ENCODE peak calls at places on chromosomes 4 and X, in five cellular contexts. H, V, C, U and W are unnamed samples.

GRCh38 chr4:91963489-91963888 is 340.3 kb upstream of the GRID2 start:
- DNase-seq in U (no peak), C (peak), V (no peak), H (peak), W (no peak)

GRCh38 chrX:72128183-72128834 is 3.4 kb downstream of the RTL5 start:
- DNase-seq in U (no peak), V (no peak), C (no peak), H (no peak), W (no peak)

GRCh38 chr4:94802091-94802490 is 44.3 kb downstream of the BMPR1B start:
- DNase-seq in C (no peak), U (no peak), H (no peak), V (no peak), W (no peak)

GRCh38 chr4:1250527-1250812 is 1.5 kb upstream of the CTBP1 start:
- DNase-seq in C (no peak), H (no peak), V (no peak), U (no peak), W (no peak)

GRCh38 chr4:80180743-80181142 is 16.6 kb upstream of the PRDM8 start:
- DNase-seq in U (no peak), V (no peak), H (no peak), C (peak), W (no peak)

GRCh38 chr4:134382478-134383227 is 181.1 kb upstream of the PABPC4L start:
- DNase-seq in C (no peak), V (no peak), U (no peak), H (no peak), W (no peak)

GRCh38 chr4:109611045-109611616 is 51.1 kb downstream of the MCUB start:
- DNase-seq in C (peak), V (no peak), U (no peak), H (peak), W (peak)

GRCh38 chr4:655735-656151 is 18.3 kb downstream of the ATP5ME start:
- DNase-seq in H (no peak), C (no peak), V (no peak), U (no peak), W (no peak)

GRCh38 chr4:153594208-153594607 is 89.9 kb upstream of the TLR2 start:
- DNase-seq in H (peak), U (no peak), C (peak), V (no peak), W (peak)

GRCh38 chr4:87811977-87812376 is 12.6 kb downstream of the IBSP start:
- DNase-seq in V (no peak), C (peak), H (no peak), U (no peak), W (no peak)

GRCh38 chr4:168631241-168632151 is 134.6 kb downstream of the PALLD start:
- DNase-seq in U (peak), H (peak), C (peak), V (peak), W (peak)
- H3K23ac ChIP-seq in U (no peak), H (no peak), C (peak), V (no peak), W (no peak)

DNA sequence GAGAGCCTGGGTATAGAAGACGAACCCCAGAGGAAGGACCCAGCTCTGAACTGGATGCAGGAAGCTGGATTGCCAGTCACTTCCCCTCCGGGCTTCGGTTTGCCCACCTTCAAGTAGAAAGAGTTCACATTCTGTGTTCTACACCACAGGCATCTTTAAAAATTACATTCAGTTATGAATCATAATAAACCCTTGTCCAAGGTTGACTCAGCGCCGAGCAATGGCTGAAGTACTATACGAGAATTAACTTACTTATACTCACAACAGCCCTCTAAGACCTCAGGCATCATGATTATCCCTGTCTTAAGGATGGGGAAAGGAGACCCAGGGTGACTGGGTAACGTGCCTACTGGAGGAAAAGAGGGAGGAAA is 72.5 kb downstream of the EVC2 start:
- DNase-seq in C (peak), V (no peak), U (no peak), H (no peak), W (no peak)
- H3K9ac ChIP-seq in C (no peak), V (no peak), U (no peak), H (no peak), W (no peak)

GRCh38 chr4:2482693-2483092 is 13.8 kb downstream of the RNF4 start:
- DNase-seq in H (no peak), U (no peak), V (no peak), C (peak), W (no peak)

GRCh38 chr4:2482192-2482591 is 13.3 kb downstream of the RNF4 start:
- DNase-seq in H (no peak), U (no peak), V (no peak), C (no peak), W (no peak)

GRCh38 chr4:2484169-2484568 is 15.3 kb downstream of the RNF4 start:
- DNase-seq in U (no peak), V (no peak), C (no peak), H (no peak), W (no peak)

GRCh38 chr4:2484993-2485392 is 16.1 kb downstream of the RNF4 start:
- DNase-seq in U (no peak), V (no peak), H (no peak), C (no peak), W (no peak)

DNA sequence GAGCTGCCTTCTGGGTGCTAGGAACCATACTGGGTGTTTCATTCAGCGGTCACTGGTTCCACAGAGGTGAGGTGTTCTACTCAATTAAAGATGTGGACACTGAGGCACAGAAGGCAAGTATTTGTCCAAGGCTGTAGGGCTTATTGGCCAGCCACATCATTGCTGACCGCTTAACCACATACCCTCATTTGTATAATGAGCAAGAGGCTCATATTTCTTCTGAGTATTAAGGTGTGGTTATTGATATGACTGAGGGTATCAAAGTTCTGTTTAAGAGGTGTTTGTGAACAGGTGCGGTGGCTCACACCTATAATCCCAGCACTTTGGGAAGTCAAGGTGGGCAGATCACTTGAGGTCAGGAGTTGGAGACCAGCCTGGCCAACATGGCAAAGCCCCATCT is 14.3 kb downstream of the RNF4 start:
- DNase-seq in V (no peak), C (no peak), H (no peak), U (no peak), W (no peak)
- H3K23ac ChIP-seq in V (no peak), C (no peak), H (no peak), U (no peak), W (no peak)

DNA sequence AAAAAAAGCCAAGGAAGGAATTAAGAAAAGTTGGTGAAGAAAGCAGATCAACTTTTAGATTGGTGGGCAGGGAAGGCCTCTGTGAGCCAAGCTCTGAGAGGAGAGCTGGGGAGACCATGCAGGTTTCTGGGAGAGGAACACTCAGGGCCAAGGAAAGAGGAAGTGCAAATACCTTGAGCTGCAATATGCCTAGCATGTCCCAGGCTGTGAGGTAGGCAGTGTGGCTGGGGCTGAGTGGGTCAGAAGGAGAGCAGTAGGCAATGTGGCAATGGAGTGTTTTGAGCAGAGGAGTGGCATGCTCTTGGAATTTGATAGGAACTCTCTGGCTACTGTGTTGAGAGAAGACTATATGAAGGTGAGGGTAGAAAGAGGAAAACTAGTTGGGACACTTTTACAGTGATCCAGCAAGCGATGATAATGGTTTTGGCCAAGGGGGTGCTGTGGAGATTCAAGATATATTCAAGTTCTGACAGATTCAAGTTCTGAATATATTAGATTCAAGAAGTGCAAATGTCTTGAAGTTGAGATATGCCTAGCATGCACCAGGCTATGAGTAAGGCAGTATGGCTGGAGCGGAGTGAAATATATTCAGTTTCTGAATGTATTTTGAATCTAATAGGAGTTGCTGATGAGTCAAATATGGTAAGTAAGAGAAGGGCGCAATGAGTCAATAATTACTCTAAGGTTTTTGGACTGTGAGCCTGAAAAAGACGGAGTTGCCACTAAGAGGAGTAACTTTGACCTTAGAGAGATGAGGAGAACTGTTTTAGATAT is 172.5 kb downstream of the CAMK2D start:
- DNase-seq in H (no peak), U (no peak), V (no peak), C (peak), W (no peak)
- H3K9ac ChIP-seq in H (no peak), U (no peak), V (no peak), C (no peak), W (no peak)

GRCh38 chr4:36420111-36420679 is 138.8 kb downstream of the DTHD1 start:
- DNase-seq in C (no peak), U (no peak), V (peak), H (no peak), W (peak)
- H3K23ac ChIP-seq in C (no peak), U (peak), V (no peak), H (no peak), W (no peak)

GRCh38 chr4:24671824-24672223 is 87.5 kb upstream of the DHX15 start:
- DNase-seq in C (no peak), H (no peak), U (no peak), V (no peak), W (no peak)

GRCh38 chr4:24669751-24670150 is 85.4 kb upstream of the DHX15 start:
- DNase-seq in C (no peak), U (no peak), H (no peak), V (no peak), W (no peak)

GRCh38 chr4:24666316-24666715 is 82.0 kb upstream of the DHX15 start:
- DNase-seq in U (no peak), C (no peak), V (no peak), H (no peak), W (no peak)

GRCh38 chr4:24664956-24665355 is 80.6 kb upstream of the DHX15 start:
- DNase-seq in V (no peak), C (peak), H (no peak), U (no peak), W (no peak)

DNA sequence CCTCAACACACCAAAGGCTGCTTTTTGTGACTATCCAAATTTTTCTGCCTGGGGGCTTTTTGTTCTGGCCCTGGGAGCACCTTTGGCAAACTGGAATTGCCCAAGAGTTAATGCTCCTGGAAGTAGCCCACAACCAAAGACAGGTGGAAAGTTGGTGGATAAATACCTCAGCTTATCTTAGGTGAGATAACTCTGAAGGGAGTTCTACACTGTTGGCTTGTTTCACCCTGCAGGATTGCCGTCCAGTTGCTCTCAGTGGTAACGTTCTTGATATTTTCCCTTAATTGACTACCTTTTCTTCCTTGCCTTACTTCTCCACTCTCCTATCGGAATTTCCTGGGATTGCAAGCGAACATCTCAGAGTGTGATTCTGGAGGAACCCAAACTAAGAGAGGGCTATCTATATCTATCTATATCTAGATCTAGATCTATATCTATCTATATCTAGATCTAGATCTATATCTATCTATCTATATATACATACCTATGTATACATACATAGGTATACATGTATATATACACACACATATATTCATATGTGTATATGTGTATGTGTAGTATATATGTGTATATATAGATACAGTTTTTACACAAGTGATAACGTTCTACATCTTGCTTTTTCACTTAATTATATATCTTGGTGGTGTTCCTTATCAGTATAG is 82.6 kb upstream of the DHX15 start:
- DNase-seq in C (no peak), U (no peak), H (no peak), V (no peak), W (no peak)
- H3K9ac ChIP-seq in C (no peak), U (no peak), H (no peak), V (no peak), W (no peak)

GRCh38 chr4:157655101-157655818 is 434.7 kb downstream of the GRIA2 start:
- DNase-seq in V (no peak), C (no peak), H (no peak), U (no peak), W (no peak)
- H3K23ac ChIP-seq in V (no peak), C (no peak), H (no peak), U (no peak), W (no peak)

GRCh38 chrX:139691843-139692505 is 16.0 kb downstream of the MCF2 start:
- DNase-seq in C (no peak), H (no peak), V (peak), U (peak), W (peak)
- H3K9ac ChIP-seq in C (no peak), H (no peak), V (peak), U (peak), W (peak)

GRCh38 chr4:4733663-4734062 is 125.8 kb upstream of the MSX1 start:
- DNase-seq in H (no peak), V (no peak), C (no peak), U (no peak), W (no peak)
- H3K23ac ChIP-seq in H (no peak), V (no peak), C (no peak), U (no peak), W (no peak)

GRCh38 chrX:11765449-11765848 is 7.4 kb downstream of the MSL3 start:
- DNase-seq in U (no peak), H (no peak), V (no peak), C (no peak), W (no peak)

GRCh38 chrX:11766487-11766886 is 8.4 kb downstream of the MSL3 start:
- DNase-seq in U (no peak), C (no peak), V (no peak), H (no peak), W (no peak)

GRCh38 chrX:11764602-11765067 is 6.6 kb downstream of the MSL3 start:
- DNase-seq in H (no peak), C (no peak), V (no peak), U (no peak), W (no peak)

GRCh38 chrX:11768039-11768438 is 10.0 kb downstream of the MSL3 start:
- DNase-seq in U (no peak), H (no peak), C (no peak), V (no peak), W (no peak)

GRCh38 chrX:11770320-11770719 is 12.3 kb downstream of the MSL3 start:
- DNase-seq in C (peak), V (peak), U (peak), H (peak), W (peak)
- H3K9ac ChIP-seq in C (no peak), V (no peak), U (no peak), H (peak), W (no peak)